ENCODE peak calls at places on chromosomes 7 and 10, in eight cellular contexts. One of them, this sample, is unnamed.

GRCh38 chr7:5598261-5598761 is 174.7 kb upstream of the TNRC18 start:
- DNase-seq in prostate gland: no peak
- DNase-seq in A549: peak
- DNase-seq in body of pancreas: no peak
- DNase-seq in uterus: no peak
- DNase-seq in gastrocnemius medialis: no peak
- DNase-seq in sigmoid colon: peak
- DNase-seq in IMR-90: no peak
- DNase-seq in this sample: no peak

GRCh38 chr7:155230169-155230593 is 67.5 kb upstream of the INSIG1 start:
- DNase-seq in prostate gland: peak
- DNase-seq in A549: peak
- DNase-seq in body of pancreas: peak
- DNase-seq in uterus: no peak
- DNase-seq in gastrocnemius medialis: peak
- DNase-seq in sigmoid colon: peak
- DNase-seq in IMR-90: peak
- DNase-seq in this sample: peak

GRCh38 chr7:13802651-13803050 is 186.8 kb downstream of the ETV1 start:
- DNase-seq in prostate gland: no peak
- DNase-seq in A549: no peak
- DNase-seq in body of pancreas: no peak
- DNase-seq in uterus: no peak
- DNase-seq in gastrocnemius medialis: no peak
- DNase-seq in sigmoid colon: no peak
- DNase-seq in IMR-90: no peak
- DNase-seq in this sample: no peak

GRCh38 chr7:108418941-108419340 is 37.3 kb downstream of the NRCAM start:
- DNase-seq in prostate gland: no peak
- DNase-seq in A549: no peak
- DNase-seq in body of pancreas: no peak
- DNase-seq in uterus: no peak
- DNase-seq in gastrocnemius medialis: no peak
- DNase-seq in sigmoid colon: no peak
- DNase-seq in IMR-90: no peak
- DNase-seq in this sample: no peak

GRCh38 chr10:3806603-3807002 is 21.6 kb upstream of the KLF6 start:
- DNase-seq in prostate gland: no peak
- DNase-seq in A549: peak
- DNase-seq in body of pancreas: peak
- DNase-seq in uterus: no peak
- DNase-seq in gastrocnemius medialis: no peak
- DNase-seq in sigmoid colon: no peak
- DNase-seq in IMR-90: peak
- DNase-seq in this sample: no peak

GRCh38 chr10:122224159-122224558 is 46.9 kb upstream of the BTBD16 start:
- DNase-seq in prostate gland: no peak
- DNase-seq in A549: no peak
- DNase-seq in body of pancreas: no peak
- DNase-seq in uterus: no peak
- DNase-seq in gastrocnemius medialis: no peak
- DNase-seq in sigmoid colon: no peak
- DNase-seq in IMR-90: no peak
- DNase-seq in this sample: no peak

GRCh38 chr10:85612833-85613232 is 753.8 kb downstream of the GRID1 start:
- DNase-seq in prostate gland: no peak
- DNase-seq in A549: peak
- DNase-seq in body of pancreas: no peak
- DNase-seq in uterus: no peak
- DNase-seq in gastrocnemius medialis: no peak
- DNase-seq in sigmoid colon: no peak
- DNase-seq in IMR-90: no peak
- DNase-seq in this sample: no peak

GRCh38 chr10:105647354-105647753 is 1006.3 kb downstream of the SORCS3 start:
- DNase-seq in prostate gland: no peak
- DNase-seq in A549: no peak
- DNase-seq in body of pancreas: peak
- DNase-seq in uterus: no peak
- DNase-seq in gastrocnemius medialis: no peak
- DNase-seq in sigmoid colon: no peak
- DNase-seq in IMR-90: no peak
- DNase-seq in this sample: no peak

GRCh38 chr10:131451407-131452015 is 140.0 kb upstream of the TCERG1L start:
- DNase-seq in prostate gland: no peak
- DNase-seq in A549: no peak
- DNase-seq in body of pancreas: no peak
- DNase-seq in uterus: no peak
- DNase-seq in gastrocnemius medialis: no peak
- DNase-seq in sigmoid colon: no peak
- DNase-seq in IMR-90: no peak
- DNase-seq in this sample: no peak

GRCh38 chr7:154241988-154242387 is 189.8 kb downstream of the DPP6 start:
- DNase-seq in prostate gland: no peak
- DNase-seq in A549: no peak
- DNase-seq in body of pancreas: no peak
- DNase-seq in uterus: no peak
- DNase-seq in gastrocnemius medialis: no peak
- DNase-seq in sigmoid colon: no peak
- DNase-seq in IMR-90: no peak
- DNase-seq in this sample: no peak

GRCh38 chr10:6602021-6602699 is 22.1 kb upstream of the PRKCQ start:
- DNase-seq in prostate gland: no peak
- DNase-seq in A549: no peak
- DNase-seq in body of pancreas: no peak
- DNase-seq in uterus: no peak
- DNase-seq in gastrocnemius medialis: no peak
- DNase-seq in sigmoid colon: no peak
- DNase-seq in IMR-90: no peak
- DNase-seq in this sample: no peak

GRCh38 chr7:124191713-124192112 is 158.8 kb upstream of the TMEM229A start:
- DNase-seq in prostate gland: no peak
- DNase-seq in A549: no peak
- DNase-seq in body of pancreas: no peak
- DNase-seq in uterus: no peak
- DNase-seq in gastrocnemius medialis: no peak
- DNase-seq in sigmoid colon: no peak
- DNase-seq in IMR-90: no peak
- DNase-seq in this sample: no peak

GRCh38 chr7:105934577-105935185 is 28.4 kb upstream of the CDHR3 start:
- DNase-seq in prostate gland: peak
- DNase-seq in A549: peak
- DNase-seq in body of pancreas: peak
- DNase-seq in uterus: no peak
- DNase-seq in gastrocnemius medialis: no peak
- DNase-seq in sigmoid colon: no peak
- DNase-seq in IMR-90: peak
- DNase-seq in this sample: no peak

GRCh38 chr10:86603256-86603655 is 51.1 kb upstream of the OPN4 start:
- DNase-seq in prostate gland: no peak
- DNase-seq in A549: no peak
- DNase-seq in body of pancreas: no peak
- DNase-seq in uterus: no peak
- DNase-seq in gastrocnemius medialis: no peak
- DNase-seq in sigmoid colon: no peak
- DNase-seq in IMR-90: no peak
- DNase-seq in this sample: no peak

GRCh38 chr10:30172663-30173062 is 113.3 kb upstream of the JCAD start:
- DNase-seq in prostate gland: no peak
- DNase-seq in A549: no peak
- DNase-seq in body of pancreas: no peak
- DNase-seq in uterus: no peak
- DNase-seq in gastrocnemius medialis: no peak
- DNase-seq in sigmoid colon: no peak
- DNase-seq in IMR-90: no peak
- DNase-seq in this sample: no peak

GRCh38 chr10:58189269-58189668 is 78.4 kb downstream of the IPMK start:
- DNase-seq in prostate gland: peak
- DNase-seq in A549: peak
- DNase-seq in body of pancreas: no peak
- DNase-seq in uterus: no peak
- DNase-seq in gastrocnemius medialis: peak
- DNase-seq in sigmoid colon: no peak
- DNase-seq in IMR-90: peak
- DNase-seq in this sample: no peak

GRCh38 chr7:30799206-30799975 is 28.2 kb downstream of the MINDY4 start:
- DNase-seq in prostate gland: no peak
- DNase-seq in A549: no peak
- DNase-seq in body of pancreas: peak
- DNase-seq in uterus: peak
- DNase-seq in gastrocnemius medialis: peak
- DNase-seq in sigmoid colon: peak
- DNase-seq in IMR-90: peak
- DNase-seq in this sample: no peak

GRCh38 chr10:77770081-77770867 is 132.7 kb upstream of the KCNMA1 start:
- DNase-seq in prostate gland: no peak
- DNase-seq in A549: no peak
- DNase-seq in body of pancreas: no peak
- DNase-seq in uterus: no peak
- DNase-seq in gastrocnemius medialis: no peak
- DNase-seq in sigmoid colon: no peak
- DNase-seq in IMR-90: no peak
- DNase-seq in this sample: no peak

GRCh38 chr7:29113384-29114102 is 32.8 kb downstream of the CPVL start:
- DNase-seq in prostate gland: no peak
- DNase-seq in A549: peak
- DNase-seq in body of pancreas: peak
- DNase-seq in uterus: no peak
- DNase-seq in gastrocnemius medialis: no peak
- DNase-seq in sigmoid colon: no peak
- DNase-seq in IMR-90: no peak
- DNase-seq in this sample: no peak

GRCh38 chr10:47346572-47347302 is 1.4 kb upstream of the RBP3 start:
- DNase-seq in prostate gland: no peak
- DNase-seq in A549: no peak
- DNase-seq in body of pancreas: no peak
- DNase-seq in uterus: no peak
- DNase-seq in gastrocnemius medialis: no peak
- DNase-seq in sigmoid colon: no peak
- DNase-seq in IMR-90: no peak
- DNase-seq in this sample: no peak

DNA sequence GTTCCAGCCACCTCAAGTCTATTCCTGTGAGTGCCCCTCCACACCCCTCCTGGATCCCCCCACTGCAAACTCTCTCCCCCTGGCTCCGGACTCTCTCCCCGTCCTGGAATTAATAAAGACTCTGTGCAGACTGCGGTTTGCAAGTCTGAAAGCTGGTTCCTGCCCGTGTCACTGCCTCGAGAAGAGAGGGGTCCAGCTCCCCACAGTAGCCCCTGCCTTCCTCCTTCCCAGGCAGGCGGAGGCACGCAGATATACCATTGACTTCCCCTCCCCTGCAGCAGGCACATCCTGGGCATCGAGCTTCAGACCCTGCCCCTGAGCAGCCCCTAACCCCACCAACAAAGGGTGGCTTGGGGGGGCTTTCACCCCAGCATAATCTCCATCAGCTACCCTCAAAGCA is 2.2 kb upstream of the ELN start:
- DNase-seq in prostate gland: no peak
- DNase-seq in A549: no peak
- DNase-seq in body of pancreas: no peak
- DNase-seq in uterus: no peak
- DNase-seq in gastrocnemius medialis: no peak
- DNase-seq in sigmoid colon: no peak
- DNase-seq in IMR-90: no peak
- DNase-seq in this sample: no peak
- TF ChIP-seq POLR2A in prostate gland: no peak
- TF ChIP-seq POLR2A in A549: no peak
- TF ChIP-seq POLR2A in body of pancreas: no peak
- TF ChIP-seq POLR2A in uterus: no peak
- TF ChIP-seq POLR2A in gastrocnemius medialis: no peak
- TF ChIP-seq POLR2A in sigmoid colon: no peak
- TF ChIP-seq POLR2A in IMR-90: no peak
- TF ChIP-seq POLR2A in this sample: no peak

GRCh38 chr10:72316386-72316700 is 38.4 kb downstream of the DNAJB12 start:
- DNase-seq in prostate gland: no peak
- DNase-seq in A549: no peak
- DNase-seq in body of pancreas: no peak
- DNase-seq in uterus: no peak
- DNase-seq in gastrocnemius medialis: no peak
- DNase-seq in sigmoid colon: no peak
- DNase-seq in IMR-90: no peak
- DNase-seq in this sample: no peak

GRCh38 chr10:72314263-72314662 is 40.5 kb downstream of the DNAJB12 start:
- DNase-seq in prostate gland: no peak
- DNase-seq in A549: no peak
- DNase-seq in body of pancreas: no peak
- DNase-seq in uterus: no peak
- DNase-seq in gastrocnemius medialis: no peak
- DNase-seq in sigmoid colon: no peak
- DNase-seq in IMR-90: no peak
- DNase-seq in this sample: no peak

GRCh38 chr10:72316748-72317435 is 37.8 kb downstream of the DNAJB12 start:
- DNase-seq in prostate gland: peak
- DNase-seq in A549: peak
- DNase-seq in body of pancreas: peak
- DNase-seq in uterus: no peak
- DNase-seq in gastrocnemius medialis: peak
- DNase-seq in sigmoid colon: peak
- DNase-seq in IMR-90: no peak
- DNase-seq in this sample: peak

GRCh38 chr10:72315054-72315453 is 39.7 kb downstream of the DNAJB12 start:
- DNase-seq in prostate gland: peak
- DNase-seq in A549: no peak
- DNase-seq in body of pancreas: no peak
- DNase-seq in uterus: no peak
- DNase-seq in gastrocnemius medialis: no peak
- DNase-seq in sigmoid colon: no peak
- DNase-seq in IMR-90: no peak
- DNase-seq in this sample: peak

GRCh38 chr10:72315611-72316385 is 38.9 kb downstream of the DNAJB12 start:
- DNase-seq in prostate gland: peak
- DNase-seq in A549: peak
- DNase-seq in body of pancreas: peak
- DNase-seq in uterus: peak
- DNase-seq in gastrocnemius medialis: peak
- DNase-seq in sigmoid colon: peak
- DNase-seq in IMR-90: peak
- DNase-seq in this sample: peak
- TF ChIP-seq POLR2A in prostate gland: peak
- TF ChIP-seq POLR2A in A549: no peak
- TF ChIP-seq POLR2A in body of pancreas: no peak
- TF ChIP-seq POLR2A in uterus: no peak
- TF ChIP-seq POLR2A in gastrocnemius medialis: peak
- TF ChIP-seq POLR2A in sigmoid colon: no peak
- TF ChIP-seq POLR2A in IMR-90: no peak
- TF ChIP-seq POLR2A in this sample: peak

GRCh38 chr7:56097700-56098099 is 4.9 kb upstream of the PHKG1 start:
- DNase-seq in prostate gland: no peak
- DNase-seq in A549: no peak
- DNase-seq in body of pancreas: peak
- DNase-seq in uterus: peak
- DNase-seq in gastrocnemius medialis: peak
- DNase-seq in sigmoid colon: peak
- DNase-seq in IMR-90: peak
- DNase-seq in this sample: no peak
- TF ChIP-seq POLR2A in prostate gland: no peak
- TF ChIP-seq POLR2A in A549: no peak
- TF ChIP-seq POLR2A in body of pancreas: no peak
- TF ChIP-seq POLR2A in uterus: no peak
- TF ChIP-seq POLR2A in gastrocnemius medialis: no peak
- TF ChIP-seq POLR2A in sigmoid colon: no peak
- TF ChIP-seq POLR2A in IMR-90: no peak
- TF ChIP-seq POLR2A in this sample: no peak

GRCh38 chr10:5461914-5462840 is 37.2 kb downstream of the CALML5 start:
- DNase-seq in prostate gland: no peak
- DNase-seq in A549: no peak
- DNase-seq in body of pancreas: no peak
- DNase-seq in uterus: no peak
- DNase-seq in gastrocnemius medialis: no peak
- DNase-seq in sigmoid colon: no peak
- DNase-seq in IMR-90: peak
- DNase-seq in this sample: no peak
- TF ChIP-seq POLR2A in prostate gland: no peak
- TF ChIP-seq POLR2A in A549: no peak
- TF ChIP-seq POLR2A in body of pancreas: no peak
- TF ChIP-seq POLR2A in uterus: no peak
- TF ChIP-seq POLR2A in gastrocnemius medialis: no peak
- TF ChIP-seq POLR2A in sigmoid colon: no peak
- TF ChIP-seq POLR2A in IMR-90: no peak
- TF ChIP-seq POLR2A in this sample: no peak